ENCODE peak calls at places on chromosome 11, in nine cellular contexts. Z is body of pancreas, G is SK-N-SH, B is retinal pigment epithelial cell, U is AG09309, S is fibroblast of mammary gland, O is stomach, J is GM10248, N is tibial nerve. K is an unnamed sample.

GRCh38 chr11:71305451-71306125 is 53.2 kb upstream of the SHANK2 start:
- DNase-seq in Z (peak), G (no peak), B (no peak), U (no peak), S (no peak), O (peak), J (no peak), N (no peak), K (no peak)

GRCh38 chr11:95821640-95822039 is 31.3 kb downstream of the CEP57 start:
- DNase-seq in Z (no peak), G (no peak), B (no peak), U (peak), S (peak), O (no peak), J (no peak), N (no peak), K (no peak)

GRCh38 chr11:76652989-76653673 is 17.4 kb downstream of the LRRC32 start:
- DNase-seq in Z (no peak), G (no peak), B (no peak), U (no peak), S (no peak), O (peak), J (no peak), N (no peak), K (no peak)

GRCh38 chr11:699753-700152 is 4.1 kb downstream of the TMEM80 start:
- DNase-seq in Z (no peak), G (no peak), B (no peak), U (no peak), S (no peak), O (no peak), J (no peak), N (no peak), K (no peak)

GRCh38 chr11:57277845-57278720 is 41.0 kb upstream of the APLNR start:
- DNase-seq in Z (peak), G (peak), B (peak), U (peak), S (peak), O (peak), J (peak), N (peak), K (no peak)

GRCh38 chr11:78630561-78631303 is 56.1 kb upstream of the NARS2 start:
- DNase-seq in Z (no peak), G (no peak), B (no peak), U (no peak), S (no peak), O (no peak), J (no peak), N (no peak), K (no peak)

GRCh38 chr11:60844870-60845221 is 2.9 kb downstream of the CCDC86 start:
- DNase-seq in Z (no peak), G (peak), B (no peak), U (no peak), S (no peak), O (no peak), J (no peak), N (no peak), K (no peak)

GRCh38 chr11:68934321-68934645 is 30.6 kb downstream of the IGHMBP2 start:
- DNase-seq in Z (no peak), G (no peak), B (no peak), U (no peak), S (no peak), O (no peak), J (no peak), N (no peak), K (no peak)

GRCh38 chr11:129023968-129024676 is 81.5 kb upstream of the TP53AIP1 start:
- DNase-seq in Z (peak), G (no peak), B (no peak), U (no peak), S (no peak), O (peak), J (no peak), N (no peak), K (peak)

GRCh38 chr11:63915961-63916836 is 765 bp downstream of the RCOR2 start:
- DNase-seq in Z (peak), G (peak), B (no peak), U (no peak), S (no peak), O (peak), J (no peak), N (peak), K (no peak)

GRCh38 chr11:96465537-96465936 is 75.7 kb downstream of the JRKL start:
- DNase-seq in Z (no peak), G (no peak), B (no peak), U (no peak), S (no peak), O (no peak), J (no peak), N (no peak), K (no peak)

GRCh38 chr11:46727952-46728658 is 9.1 kb downstream of the F2 start:
- DNase-seq in Z (no peak), G (no peak), B (no peak), U (no peak), S (no peak), O (no peak), J (no peak), N (no peak), K (no peak)

GRCh38 chr11:46066335-46066734 is 54.9 kb downstream of the PHF21A start:
- DNase-seq in Z (no peak), G (no peak), B (no peak), U (no peak), S (no peak), O (no peak), J (no peak), N (no peak), K (no peak)

GRCh38 chr11:86809561-86809960 is 9.2 kb downstream of the PRSS23 start:
- DNase-seq in Z (no peak), G (no peak), B (no peak), U (no peak), S (no peak), O (no peak), J (no peak), N (no peak), K (no peak)

GRCh38 chr11:27282141-27282590 is 80.8 kb downstream of the CCDC34 start:
- DNase-seq in Z (no peak), G (no peak), B (no peak), U (peak), S (peak), O (no peak), J (no peak), N (peak), K (no peak)

DNA sequence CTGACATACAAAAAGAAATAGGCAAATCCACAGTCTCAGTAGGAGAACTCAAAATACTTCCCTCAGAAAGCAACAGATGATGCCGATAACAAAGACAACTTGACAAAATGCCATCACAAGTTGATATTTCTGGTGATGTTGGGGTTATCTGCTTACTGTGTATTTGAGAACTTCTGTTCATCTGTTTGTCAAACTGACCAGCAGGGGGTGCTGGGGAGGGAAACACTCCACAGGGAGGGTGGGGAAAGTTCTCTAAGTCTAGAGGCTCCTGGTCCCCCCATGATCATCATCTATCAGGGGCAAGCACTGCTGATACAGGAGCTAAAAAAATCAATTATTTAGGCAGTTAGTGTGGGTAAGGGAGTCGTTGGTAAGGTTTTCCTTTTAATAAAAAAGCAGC is 19.2 kb downstream of the GLYATL1 start:
- DNase-seq in Z (peak), G (peak), B (no peak), U (no peak), S (peak), O (peak), J (peak), N (peak), K (no peak)
- TF ChIP-seq CTCF in Z (peak), G (peak), B (peak), U (peak), S (peak), O (no peak), J (peak), N (peak), K (no peak)

GRCh38 chr11:14520086-14520901 is at the start of gene PSMA1:
- DNase-seq in Z (peak), G (peak), B (peak), U (peak), S (peak), O (peak), J (peak), N (peak), K (peak)
- TF ChIP-seq CTCF in Z (peak), G (peak), B (peak), U (no peak), S (no peak), O (no peak), J (no peak), N (peak), K (peak)

GRCh38 chr11:126488591-126489370 is 133.3 kb downstream of the ST3GAL4 start:
- DNase-seq in Z (no peak), G (no peak), B (no peak), U (no peak), S (no peak), O (no peak), J (no peak), N (no peak), K (no peak)
- TF ChIP-seq CTCF in Z (no peak), G (no peak), B (no peak), U (no peak), S (no peak), O (no peak), J (no peak), N (no peak), K (no peak)

GRCh38 chr11:6459049-6459448 is 14.7 kb downstream of the TRIM3 start:
- DNase-seq in Z (no peak), G (no peak), B (no peak), U (no peak), S (no peak), O (no peak), J (no peak), N (no peak), K (no peak)
- TF ChIP-seq CTCF in Z (no peak), G (no peak), B (no peak), U (no peak), S (no peak), O (no peak), J (no peak), N (no peak), K (no peak)

K was measured in mesothelial cell of epicardium.